ENCODE peak calls at places on chromosome 6, in five cellular contexts. I, Z, A, Q and N are unnamed samples.
A peak's percentile ranks its signal among the peaks of the same experiment; 100 is the strongest.

GRCh38 chr6:28264834-28265401 is 2.0 kb upstream of the ZSCAN26 start:
- DNase-seq in Q (no peak), I (no peak), A (no peak), Z (peak; percentile 13), N (no peak)

GRCh38 chr6:91669154-91669903 is 1082.5 kb upstream of the MAP3K7 start:
- DNase-seq in I (no peak), Z (no peak), Q (no peak), A (no peak), N (no peak)

GRCh38 chr6:169034523-169035167 is 219.0 kb downstream of the THBS2 start:
- DNase-seq in A (no peak), Z (no peak), I (no peak), Q (no peak), N (no peak)

GRCh38 chr6:99241905-99242534 is 107.5 kb downstream of the FAXC start:
- DNase-seq in Z (peak; percentile 13), A (peak; percentile 1), Q (no peak), I (no peak), N (no peak)

GRCh38 chr6:10033223-10033829 is 381.5 kb downstream of the TFAP2A start:
- DNase-seq in Q (peak; percentile 1), A (peak; percentile 53), Z (no peak), I (no peak), N (no peak)

GRCh38 chr6:135044639-135045038 is 10.0 kb downstream of the HBS1L start:
- DNase-seq in Z (no peak), Q (no peak), A (no peak), I (no peak), N (no peak)

GRCh38 chr6:138528986-138529385 is 29.7 kb upstream of the NHSL1 start:
- DNase-seq in I (no peak), A (no peak), Z (no peak), Q (no peak), N (no peak)

GRCh38 chr6:130365166-130366010 is 429 bp upstream of the TMEM200A start:
- DNase-seq in Q (no peak), Z (peak; percentile 81), I (peak; percentile 66), A (peak; percentile 40), N (no peak)

GRCh38 chr6:142885182-142885867 is 59.7 kb downstream of the HIVEP2 start:
- DNase-seq in I (peak; percentile 30), Z (peak; percentile 99), A (peak; percentile 84), Q (peak; percentile 11), N (peak; percentile 52)

GRCh38 chr6:56683882-56684281 is 41.2 kb upstream of the DST start:
- DNase-seq in A (peak; percentile 98), Z (peak; percentile 95), Q (peak; percentile 40), I (no peak), N (peak; percentile 79)

GRCh38 chr6:33840064-33840926 is 36.5 kb upstream of the MLN start:
- DNase-seq in A (peak; percentile 96), Q (peak; percentile 96), I (peak; percentile 37), Z (peak; percentile 100), N (peak; percentile 22)

GRCh38 chr6:44156494-44157151 is 2.0 kb upstream of the CAPN11 start:
- DNase-seq in A (peak; percentile 97), Q (no peak), Z (no peak), I (no peak), N (peak; percentile 58)

GRCh38 chr6:35922139-35922554 is 1.2 kb upstream of the SRPK1 start:
- DNase-seq in Q (no peak), A (peak; percentile 54), I (no peak), Z (no peak), N (peak; percentile 66)

GRCh38 chr6:84897874-84898635 is 133.7 kb upstream of the TBX18 start:
- DNase-seq in I (no peak), Q (peak; percentile 3), A (no peak), Z (peak; percentile 19), N (no peak)

GRCh38 chr6:53795702-53796450 is 1.1 kb downstream of the LRRC1 start:
- DNase-seq in Q (no peak), Z (peak; percentile 35), I (peak; percentile 16), A (peak; percentile 29), N (peak; percentile 86)

GRCh38 chr6:38283734-38284362 is 355.9 kb downstream of the BTBD9 start:
- DNase-seq in Q (peak; percentile 12), A (no peak), I (peak; percentile 9), Z (no peak), N (no peak)

GRCh38 chr6:89221971-89222887 is 5.1 kb upstream of the GABRR1 start:
- DNase-seq in Q (no peak), I (no peak), Z (no peak), A (no peak), N (no peak)

GRCh38 chr6:5125152-5126006 is 40.2 kb downstream of the PPP1R3G start:
- DNase-seq in A (peak; percentile 72), Q (peak; percentile 75), Z (peak; percentile 55), I (no peak), N (no peak)

GRCh38 chr6:116404706-116405105 is 34.0 kb downstream of the DSE start:
- DNase-seq in Q (no peak), A (no peak), I (no peak), Z (no peak), N (no peak)

GRCh38 chr6:127343753-127344659 is 597 bp upstream of the ECHDC1 start:
- DNase-seq in A (peak; percentile 25), I (no peak), Q (no peak), Z (peak; percentile 68), N (peak; percentile 33)

GRCh38 chr6:1379026-1379809 is 10.2 kb upstream of the FOXF2 start:
- DNase-seq in I (no peak), A (no peak), Q (no peak), Z (no peak), N (no peak)

GRCh38 chr6:110325197-110325596 is 33.0 kb downstream of the METTL24 start:
- DNase-seq in Z (peak; percentile 93), I (no peak), A (peak; percentile 46), Q (no peak), N (peak; percentile 20)

GRCh38 chr6:148932731-148933130 is 185.9 kb downstream of the UST start:
- DNase-seq in I (no peak), A (no peak), Q (no peak), Z (peak; percentile 29), N (no peak)

GRCh38 chr6:11650297-11650696 is 112.7 kb downstream of the TMEM170B start:
- DNase-seq in Z (peak; percentile 67), A (no peak), Q (peak; percentile 27), I (no peak), N (no peak)

GRCh38 chr6:139368661-139369060 is 5.8 kb downstream of the CITED2 start:
- DNase-seq in Z (no peak), I (no peak), Q (no peak), A (no peak), N (no peak)

GRCh38 chr6:143569035-143569434 is 57.5 kb upstream of the FUCA2 start:
- DNase-seq in Q (no peak), I (no peak), A (no peak), Z (peak; percentile 3), N (no peak)

GRCh38 chr6:74671558-74672025 is 534.3 kb downstream of the COL12A1 start:
- DNase-seq in Z (peak; percentile 85), I (no peak), Q (no peak), A (no peak), N (no peak)

GRCh38 chr6:148885154-148885870 is 138.5 kb downstream of the UST start:
- DNase-seq in Z (peak; percentile 95), I (no peak), A (no peak), Q (no peak), N (no peak)